ENCODE peak calls at places on chromosomes 6 and 20, in four cellular contexts. One of them, this sample, is unnamed.
A peak's percentile ranks its signal among the peaks of the same experiment; 100 is the strongest.

GRCh38 chr6:26207248-26207801 is 120.1 kb downstream of the HFE start:
- DNase-seq in NCI-H345: no peak
- DNase-seq in NCI-H82: no peak
- DNase-seq in cardiac fibroblast: no peak
- DNase-seq in this sample: no peak

GRCh38 chr20:47238780-47239769 is 117.4 kb downstream of the ZMYND8 start:
- DNase-seq in NCI-H345: no peak
- DNase-seq in cardiac fibroblast: no peak
- DNase-seq in NCI-H82: no peak
- DNase-seq in this sample: no peak

GRCh38 chr6:43274916-43275597 is 23.0 kb upstream of the SLC22A7 start:
- DNase-seq in NCI-H82: no peak
- DNase-seq in cardiac fibroblast: no peak
- DNase-seq in NCI-H345: no peak
- DNase-seq in this sample: no peak

GRCh38 chr6:13229205-13230085 is 98.9 kb downstream of the TBC1D7 start:
- DNase-seq in NCI-H82: peak; percentile 50
- DNase-seq in cardiac fibroblast: peak; percentile 31
- DNase-seq in NCI-H345: no peak
- DNase-seq in this sample: no peak

GRCh38 chr6:54099201-54099600 is 12.0 kb upstream of the MLIP start:
- DNase-seq in NCI-H82: no peak
- DNase-seq in NCI-H345: no peak
- DNase-seq in cardiac fibroblast: no peak
- DNase-seq in this sample: no peak

GRCh38 chr6:82589509-82590206 is 226.0 kb downstream of the TPBG start:
- DNase-seq in cardiac fibroblast: peak; percentile 88
- DNase-seq in NCI-H345: peak; percentile 68
- DNase-seq in NCI-H82: peak; percentile 54
- DNase-seq in this sample: no peak

GRCh38 chr6:142896732-142897131 is 48.2 kb downstream of the HIVEP2 start:
- DNase-seq in NCI-H82: no peak
- DNase-seq in NCI-H345: no peak
- DNase-seq in cardiac fibroblast: no peak
- DNase-seq in this sample: no peak

GRCh38 chr6:117018771-117019170 is 141.7 kb downstream of the RFX6 start:
- DNase-seq in NCI-H345: no peak
- DNase-seq in cardiac fibroblast: peak; percentile 1
- DNase-seq in NCI-H82: no peak
- DNase-seq in this sample: no peak

GRCh38 chr20:59537991-59538390 is 66.3 kb upstream of the PHACTR3 start:
- DNase-seq in NCI-H82: no peak
- DNase-seq in NCI-H345: no peak
- DNase-seq in cardiac fibroblast: no peak
- DNase-seq in this sample: no peak

GRCh38 chr6:169950558-169950957 is 199.1 kb downstream of the ERMARD start:
- DNase-seq in NCI-H82: peak; percentile 35
- DNase-seq in NCI-H345: peak; percentile 49
- DNase-seq in cardiac fibroblast: no peak
- DNase-seq in this sample: peak; percentile 20

GRCh38 chr6:3240595-3240994 is 13.1 kb upstream of the TUBB2B start:
- DNase-seq in NCI-H345: no peak
- DNase-seq in NCI-H82: no peak
- DNase-seq in cardiac fibroblast: no peak
- DNase-seq in this sample: no peak

GRCh38 chr6:31720196-31720770 is 1.3 kb downstream of the LY6G6C start:
- DNase-seq in NCI-H82: no peak
- DNase-seq in cardiac fibroblast: no peak
- DNase-seq in NCI-H345: no peak
- DNase-seq in this sample: no peak

GRCh38 chr20:3595541-3595940 is 67.7 kb downstream of the GFRA4 start:
- DNase-seq in NCI-H345: peak; percentile 76
- DNase-seq in NCI-H82: no peak
- DNase-seq in cardiac fibroblast: no peak
- DNase-seq in this sample: no peak

GRCh38 chr6:130937942-130938604 is 110.9 kb downstream of the SMLR1 start:
- DNase-seq in cardiac fibroblast: peak; percentile 52
- DNase-seq in NCI-H82: no peak
- DNase-seq in NCI-H345: no peak
- DNase-seq in this sample: peak; percentile 19

GRCh38 chr6:120804612-120805011 is 529.7 kb downstream of the TBC1D32 start:
- DNase-seq in NCI-H82: no peak
- DNase-seq in NCI-H345: no peak
- DNase-seq in cardiac fibroblast: no peak
- DNase-seq in this sample: no peak

GRCh38 chr6:33610779-33611421 is 10.2 kb upstream of the ITPR3 start:
- DNase-seq in NCI-H345: no peak
- DNase-seq in cardiac fibroblast: no peak
- DNase-seq in NCI-H82: no peak
- DNase-seq in this sample: no peak

GRCh38 chr6:104958720-104959452 is 2.0 kb downstream of the LIN28B start:
- DNase-seq in NCI-H82: no peak
- DNase-seq in NCI-H345: no peak
- DNase-seq in cardiac fibroblast: no peak
- DNase-seq in this sample: no peak

GRCh38 chr6:14968056-14968643 is 277.7 kb upstream of the JARID2 start:
- DNase-seq in NCI-H345: no peak
- DNase-seq in cardiac fibroblast: no peak
- DNase-seq in NCI-H82: peak; percentile 55
- DNase-seq in this sample: no peak

GRCh38 chr6:109794201-109794926 is 103.3 kb downstream of the FIG4 start:
- DNase-seq in NCI-H82: no peak
- DNase-seq in cardiac fibroblast: peak; percentile 86
- DNase-seq in NCI-H345: peak; percentile 61
- DNase-seq in this sample: peak; percentile 60

GRCh38 chr20:57293998-57294397 is 27.6 kb upstream of the BMP7 start:
- DNase-seq in NCI-H82: no peak
- DNase-seq in cardiac fibroblast: no peak
- DNase-seq in NCI-H345: no peak
- DNase-seq in this sample: no peak

GRCh38 chr6:65638047-65638831 is 68.8 kb downstream of the EYS start:
- DNase-seq in NCI-H82: peak; percentile 73
- DNase-seq in cardiac fibroblast: no peak
- DNase-seq in NCI-H345: no peak
- DNase-seq in this sample: no peak

GRCh38 chr6:39804666-39805065 is 12.5 kb downstream of the DAAM2 start:
- DNase-seq in cardiac fibroblast: peak; percentile 76
- DNase-seq in NCI-H82: no peak
- DNase-seq in NCI-H345: no peak
- DNase-seq in this sample: no peak

GRCh38 chr6:166954118-166954713 is 2.1 kb downstream of the RNASET2 start:
- DNase-seq in cardiac fibroblast: no peak
- DNase-seq in NCI-H82: no peak
- DNase-seq in NCI-H345: no peak
- DNase-seq in this sample: no peak

GRCh38 chr6:35183935-35184334 is 29.8 kb upstream of the SCUBE3 start:
- DNase-seq in cardiac fibroblast: no peak
- DNase-seq in NCI-H82: no peak
- DNase-seq in NCI-H345: no peak
- DNase-seq in this sample: no peak

GRCh38 chr6:78308025-78308424 is 559.3 kb upstream of the IRAK1BP1 start:
- DNase-seq in NCI-H82: peak; percentile 69
- DNase-seq in NCI-H345: no peak
- DNase-seq in cardiac fibroblast: peak; percentile 2
- DNase-seq in this sample: peak; percentile 12

GRCh38 chr6:152316024-152316423 is 321.1 kb downstream of the SYNE1 start:
- DNase-seq in NCI-H345: no peak
- DNase-seq in cardiac fibroblast: peak; percentile 95
- DNase-seq in NCI-H82: no peak
- DNase-seq in this sample: peak; percentile 97

GRCh38 chr6:6891074-6891754 is 216.5 kb upstream of the RREB1 start:
- DNase-seq in cardiac fibroblast: no peak
- DNase-seq in NCI-H82: no peak
- DNase-seq in NCI-H345: peak; percentile 22
- DNase-seq in this sample: no peak

GRCh38 chr20:2093200-2093781 is 8.3 kb upstream of the STK35 start:
- DNase-seq in NCI-H345: peak; percentile 59
- DNase-seq in cardiac fibroblast: no peak
- DNase-seq in NCI-H82: peak; percentile 34
- DNase-seq in this sample: peak; percentile 33

GRCh38 chr20:58839474-58839874 is 11.2 kb downstream of the GNAS-AS1 start:
- DNase-seq in cardiac fibroblast: peak; percentile 26
- DNase-seq in NCI-H82: peak; percentile 55
- DNase-seq in NCI-H345: no peak
- DNase-seq in this sample: peak; percentile 53

GRCh38 chr6:137097057-137097456 is 52.3 kb upstream of the IL20RA start:
- DNase-seq in NCI-H345: no peak
- DNase-seq in cardiac fibroblast: peak; percentile 18
- DNase-seq in NCI-H82: no peak
- DNase-seq in this sample: no peak

GRCh38 chr6:152952866-152953509 is 29.9 kb downstream of the FBXO5 start:
- DNase-seq in NCI-H82: peak; percentile 49
- DNase-seq in NCI-H345: peak; percentile 1
- DNase-seq in cardiac fibroblast: peak; percentile 70
- DNase-seq in this sample: peak; percentile 66

GRCh38 chr20:11057624-11058023 is 383.8 kb upstream of the JAG1 start:
- DNase-seq in NCI-H82: no peak
- DNase-seq in NCI-H345: no peak
- DNase-seq in cardiac fibroblast: peak; percentile 47
- DNase-seq in this sample: no peak

GRCh38 chr6:22421187-22421586 is 124.4 kb upstream of the PRL start:
- DNase-seq in cardiac fibroblast: peak; percentile 80
- DNase-seq in NCI-H345: no peak
- DNase-seq in NCI-H82: no peak
- DNase-seq in this sample: no peak

This sample was measured in dermis blood vessel endothelial cell.